ENCODE peak calls at places on chromosomes 7 and 10, in six cellular contexts. T, Y, Z, A, V and B are unnamed samples.

GRCh38 chr7:146090023-146090645 is 26.5 kb upstream of the CNTNAP2 start:
- DNase-seq in T (no peak), Y (peak), Z (no peak), A (peak), V (peak), B (no peak)

GRCh38 chr10:51137741-51138529 is 63.6 kb downstream of the PRKG1 start:
- DNase-seq in T (no peak), Y (peak), Z (no peak), A (no peak), V (peak), B (no peak)

GRCh38 chr10:124694467-124695195 is 49.5 kb downstream of the FAM53B start:
- DNase-seq in T (no peak), Y (no peak), Z (no peak), A (no peak), V (no peak), B (no peak)

GRCh38 chr10:116324227-116324950 is at the start of gene CCDC172:
- DNase-seq in T (no peak), Y (no peak), Z (no peak), A (no peak), V (no peak), B (no peak)

GRCh38 chr7:45216181-45216580 is 58.6 kb downstream of the RAMP3 start:
- DNase-seq in T (no peak), Y (no peak), Z (no peak), A (peak), V (no peak), B (no peak)

GRCh38 chr10:97127960-97128850 is 57.6 kb downstream of the SLIT1 start:
- DNase-seq in T (no peak), Y (peak), Z (no peak), A (peak), V (no peak), B (no peak)

GRCh38 chr7:35035511-35035921 is 1.8 kb downstream of the DPY19L1 start:
- DNase-seq in T (no peak), Y (peak), Z (peak), A (peak), V (peak), B (no peak)

GRCh38 chr7:129785457-129786178 is 167.1 kb downstream of the UBE2H start:
- DNase-seq in T (no peak), Y (no peak), Z (no peak), A (no peak), V (no peak), B (no peak)

GRCh38 chr7:101108330-101108857 is 18.5 kb upstream of the SERPINE1 start:
- DNase-seq in T (no peak), Y (peak), Z (no peak), A (no peak), V (no peak), B (no peak)

GRCh38 chr7:369981-370621 is 80.1 kb downstream of the FOXL3 start:
- DNase-seq in T (no peak), Y (peak), Z (no peak), A (no peak), V (peak), B (no peak)

GRCh38 chr7:23184291-23184690 is 2.4 kb downstream of the NUP42 start:
- DNase-seq in T (no peak), Y (no peak), Z (no peak), A (no peak), V (no peak), B (no peak)

GRCh38 chr7:106964455-106964854 is 80.0 kb upstream of the PRKAR2B start:
- DNase-seq in T (no peak), Y (no peak), Z (no peak), A (no peak), V (no peak), B (no peak)

GRCh38 chr10:12797471-12798262 is 203.8 kb downstream of the CCDC3 start:
- DNase-seq in T (no peak), Y (no peak), Z (no peak), A (no peak), V (no peak), B (no peak)

GRCh38 chr7:29478218-29478617 is 85.4 kb upstream of the PRR15 start:
- DNase-seq in T (no peak), Y (no peak), Z (no peak), A (no peak), V (no peak), B (no peak)

GRCh38 chr10:131968949-131969348 is 12.8 kb downstream of the BNIP3 start:
- DNase-seq in T (no peak), Y (no peak), Z (no peak), A (no peak), V (no peak), B (no peak)

GRCh38 chr10:121284952-121285351 is 313.3 kb downstream of the FGFR2 start:
- DNase-seq in T (no peak), Y (peak), Z (no peak), A (no peak), V (no peak), B (no peak)

GRCh38 chr7:99562832-99563231 is 4.4 kb downstream of the ZNF655 start:
- DNase-seq in T (peak), Y (peak), Z (no peak), A (no peak), V (peak), B (peak)

GRCh38 chr7:116801092-116801710 is 61.2 kb upstream of the CAPZA2 start:
- DNase-seq in T (no peak), Y (peak), Z (no peak), A (no peak), V (peak), B (no peak)

GRCh38 chr7:153017197-153017596 is 257.6 kb downstream of the ACTR3B start:
- DNase-seq in T (no peak), Y (no peak), Z (no peak), A (no peak), V (no peak), B (no peak)

GRCh38 chr10:110273474-110273873 is 31.2 kb downstream of the SMNDC1 start:
- DNase-seq in T (peak), Y (peak), Z (peak), A (peak), V (peak), B (peak)

GRCh38 chr10:61471491-61471890 is 18.3 kb upstream of the TMEM26 start:
- DNase-seq in T (no peak), Y (no peak), Z (no peak), A (no peak), V (no peak), B (no peak)

GRCh38 chr7:119630570-119630969 is 642.4 kb upstream of the KCND2 start:
- DNase-seq in T (no peak), Y (no peak), Z (no peak), A (no peak), V (no peak), B (no peak)

GRCh38 chr10:96374639-96374984 is 15.8 kb upstream of the OPALIN start:
- DNase-seq in T (no peak), Y (no peak), Z (no peak), A (no peak), V (no peak), B (no peak)

GRCh38 chr7:98878365-98879197 is at the start of gene TRRAP:
- DNase-seq in T (peak), Y (peak), Z (peak), A (peak), V (peak), B (peak)